ENCODE peak calls at places on chromosomes 12 and 14, in four cellular contexts. C is K562, B is GM12878, O is A549. S is an unnamed sample.

GRCh38 chr12:3523728-3524127 is 32.7 kb downstream of the PRMT8 start:
- DNase-seq in O (no peak), C (no peak), B (no peak), S (no peak)

GRCh38 chr12:9951026-9951652 is 19.0 kb upstream of the CLEC2A start:
- DNase-seq in B (peak; percentile 24), C (no peak), O (no peak), S (peak; percentile 24)

GRCh38 chr12:91404362-91404899 is 221.8 kb upstream of the DCN start:
- DNase-seq in B (no peak), O (no peak), C (no peak), S (no peak)

GRCh38 chr12:104248444-104248843 is 32.9 kb downstream of the TXNRD1 start:
- DNase-seq in B (no peak), C (no peak), O (no peak), S (no peak)

GRCh38 chr14:105851716-105852377 is 325.5 kb downstream of the TMEM121 start:
- DNase-seq in O (no peak), B (no peak), C (no peak), S (no peak)

GRCh38 chr14:86790408-86791364 is 1202.3 kb downstream of the GALC start:
- DNase-seq in O (no peak), C (no peak), B (no peak), S (peak; percentile 2)

GRCh38 chr12:108565976-108566375 is 3.6 kb downstream of the ISCU start:
- DNase-seq in B (peak; percentile 87), O (peak; percentile 48), C (no peak), S (peak; percentile 87)

GRCh38 chr12:23536293-23536692 is 413.2 kb downstream of the SOX5 start:
- DNase-seq in B (peak; percentile 66), O (no peak), C (no peak), S (no peak)

GRCh38 chr14:34257505-34257904 is 204.5 kb downstream of the SPTSSA start:
- DNase-seq in B (no peak), C (no peak), O (no peak), S (no peak)

GRCh38 chr12:131239384-131240094 is 285.8 kb downstream of the ADGRD1 start:
- DNase-seq in B (peak; percentile 58), O (no peak), C (peak; percentile 41), S (no peak)

GRCh38 chr12:127829974-127830543 is 436.9 kb upstream of the TMEM132C start:
- DNase-seq in B (no peak), O (no peak), C (no peak), S (no peak)

GRCh38 chr12:73390256-73390655 is 1118.1 kb downstream of the TRHDE start:
- DNase-seq in B (no peak), C (no peak), O (no peak), S (no peak)

GRCh38 chr14:65957631-65958205 is 528.5 kb upstream of the CCDC196 start:
- DNase-seq in C (no peak), B (no peak), O (no peak), S (no peak)

GRCh38 chr12:104896146-104896545 is 61.9 kb downstream of the SLC41A2 start:
- DNase-seq in B (no peak), O (no peak), C (no peak), S (no peak)

GRCh38 chr12:91040356-91040755 is 17.5 kb downstream of the KERA start:
- DNase-seq in B (no peak), O (no peak), C (no peak), S (no peak)

GRCh38 chr14:99986416-99986815 is 78.8 kb upstream of the EVL start:
- DNase-seq in C (no peak), B (no peak), O (no peak), S (no peak)

GRCh38 chr12:64169999-64170398 is 52.1 kb downstream of the KICS2 start:
- DNase-seq in C (no peak), O (no peak), B (no peak), S (no peak)

GRCh38 chr14:91215381-91215780 is 29.1 kb downstream of the GPR68 start:
- DNase-seq in O (no peak), B (no peak), C (no peak), S (no peak)

GRCh38 chr12:81792666-81793065 is 33.5 kb upstream of the PPFIA2 start:
- DNase-seq in C (no peak), O (no peak), B (no peak), S (no peak)

GRCh38 chr12:88299567-88300101 is 157.5 kb downstream of the TMTC3 start:
- DNase-seq in O (peak; percentile 66), C (peak; percentile 8), B (peak; percentile 91), S (peak; percentile 29)
- TF ChIP-seq CTCF in O (no peak), C (no peak), B (no peak), S (no peak)

DNA sequence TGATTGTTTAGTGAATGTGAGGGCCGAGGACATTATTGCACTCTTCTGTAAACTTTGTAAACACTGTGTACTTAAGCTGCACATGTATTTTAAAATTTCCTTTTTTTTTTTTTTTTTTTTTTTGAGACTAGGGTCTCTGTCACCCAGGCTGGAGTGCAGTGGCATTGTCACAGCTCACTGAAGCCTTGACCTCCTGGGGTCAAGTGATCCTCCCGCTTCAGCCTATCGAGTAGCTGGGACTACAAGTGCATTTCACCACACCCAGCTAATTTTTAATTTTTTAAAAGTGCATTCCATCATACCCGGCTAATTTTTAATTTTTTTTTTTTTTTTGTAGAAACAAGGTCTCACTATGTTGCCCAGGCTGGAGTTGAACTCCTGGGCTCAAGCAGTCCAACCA is 42.4 kb downstream of the RASSF8 start:
- DNase-seq in B (no peak), O (no peak), C (no peak), S (no peak)
- TF ChIP-seq MAX in B (no peak), O (no peak), C (no peak), S (no peak)

DNA sequence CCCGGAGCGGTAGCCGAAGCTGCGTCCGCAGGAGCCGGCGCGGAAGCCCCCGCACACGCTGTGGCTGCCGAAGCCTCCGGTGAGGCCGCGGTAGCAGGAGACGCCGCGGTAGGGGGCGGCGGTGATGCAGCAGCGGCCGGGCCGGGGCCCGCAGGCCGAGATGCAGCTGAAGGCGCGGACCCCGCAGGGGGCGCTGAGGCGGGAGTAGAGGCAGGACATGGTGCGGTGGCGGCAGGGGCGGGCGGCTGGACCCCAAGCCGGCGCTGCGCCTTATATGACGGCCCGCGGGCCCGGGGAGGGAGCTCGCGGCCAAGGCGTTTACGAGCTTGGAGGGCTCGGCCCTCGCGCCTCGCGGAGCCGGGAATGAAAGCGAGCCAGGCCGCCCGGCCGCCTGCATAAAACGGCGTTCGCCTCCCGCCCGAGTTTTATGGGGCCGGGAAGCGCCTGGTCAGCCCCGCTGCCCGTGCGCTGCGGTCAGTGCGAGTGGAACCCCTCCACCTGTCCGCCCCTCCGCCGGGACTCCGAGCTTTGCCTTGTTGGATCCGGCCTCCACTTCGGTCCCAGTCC is 16.0 kb upstream of the KRT86 start:
- DNase-seq in O (no peak), C (no peak), B (no peak), S (peak; percentile 41)
- TF ChIP-seq MYC in O (no peak), C (no peak), B (no peak), S (no peak)

GRCh38 chr14:102524451-102525212 is 15.1 kb upstream of the ANKRD9 start:
- DNase-seq in C (peak; percentile 96), B (peak; percentile 96), O (peak; percentile 99), S (peak; percentile 99)
- TF ChIP-seq CTCF in C (peak; percentile 97), B (peak; percentile 96), O (peak; percentile 96), S (peak; percentile 79)

GRCh38 chr14:39381366-39381765 is 50.9 kb downstream of the FBXO33 start:
- DNase-seq in O (no peak), C (no peak), B (no peak), S (no peak)
- TF ChIP-seq MAX in O (no peak), C (no peak), B (no peak), S (no peak)

GRCh38 chr12:52499836-52500560 is 6.9 kb upstream of the KRT6A start:
- DNase-seq in O (no peak), B (no peak), C (no peak), S (no peak)
- TF ChIP-seq MYC in O (no peak), B (no peak), C (no peak), S (no peak)

GRCh38 chr12:121839106-121839992 is 19.3 kb downstream of the HPD start:
- DNase-seq in B (peak; percentile 86), C (peak; percentile 99), O (peak; percentile 96), S (peak; percentile 99)
- TF ChIP-seq CTCF in B (no peak), C (peak; percentile 77), O (no peak), S (peak; percentile 42)

DNA sequence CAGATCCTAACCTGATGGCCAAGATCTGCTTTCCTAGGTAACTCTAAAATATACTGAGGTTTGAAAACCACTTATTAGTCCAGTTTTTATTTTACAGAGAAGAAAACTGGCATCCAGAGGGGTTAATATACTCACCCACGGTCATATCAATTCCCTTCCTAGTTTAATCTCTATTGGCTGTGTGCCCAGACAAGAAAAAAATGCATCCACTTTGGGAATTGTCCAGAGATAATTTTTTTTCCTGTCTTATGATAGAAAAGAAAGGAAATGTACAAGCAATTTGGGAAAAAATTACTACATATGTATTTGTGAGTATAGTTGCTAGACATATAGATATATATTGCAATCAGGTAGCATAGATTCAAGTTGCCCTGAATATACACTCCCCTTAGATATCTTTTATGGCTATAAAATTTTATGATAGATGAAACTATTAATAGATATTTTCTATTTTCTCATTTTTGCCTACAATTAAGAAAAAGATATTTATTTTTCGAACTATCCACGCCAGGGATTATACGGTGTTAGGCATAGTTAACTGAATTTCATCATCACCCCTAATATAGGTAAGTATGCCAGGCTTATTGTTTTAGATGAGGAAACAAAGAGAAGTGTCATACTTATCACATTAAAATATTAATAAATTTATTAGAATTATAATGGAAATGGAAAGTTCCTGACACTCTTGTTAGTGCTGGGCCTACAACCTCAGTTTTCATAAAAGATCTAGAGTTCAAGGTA is 100.5 kb upstream of the SLC38A2 start:
- DNase-seq in O (no peak), C (peak; percentile 17), B (no peak), S (no peak)
- TF ChIP-seq MAX in O (no peak), C (no peak), B (no peak), S (no peak)

DNA sequence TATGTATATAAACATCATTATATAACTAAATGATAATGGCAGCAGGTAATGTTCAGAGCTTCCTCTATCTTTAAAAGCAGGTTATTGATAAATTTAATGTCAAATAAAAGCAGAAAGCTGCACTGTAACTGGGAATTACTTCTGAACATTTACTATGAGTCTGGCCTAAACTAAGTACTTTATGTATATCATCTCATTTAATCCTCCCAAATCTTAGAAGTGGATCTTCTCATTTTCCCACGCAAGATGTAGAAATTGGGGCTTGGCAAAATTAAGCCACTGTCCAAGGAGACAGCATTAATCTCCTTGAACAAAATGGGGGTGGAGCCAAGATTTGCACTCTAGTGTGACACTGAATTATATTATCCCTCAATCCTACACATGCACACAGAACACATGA is 5.7 kb downstream of the NIN start:
- DNase-seq in C (no peak), O (no peak), B (no peak), S (no peak)
- TF ChIP-seq MYC in C (no peak), O (no peak), B (no peak), S (no peak)